ENCODE peak calls at places on chromosome 20, in seven cellular contexts. T, Q, L, K, X, M and V are unnamed samples.

GRCh38 chr20:57291003-57291402 is 24.6 kb upstream of the BMP7 start:
- DNase-seq in L (peak; percentile 66), T (no peak), K (no peak), X (no peak), Q (peak; percentile 37), M (no peak), V (no peak)

GRCh38 chr20:47318596-47319516 is 37.6 kb downstream of the ZMYND8 start:
- DNase-seq in M (no peak), T (peak; percentile 87), L (peak; percentile 58), Q (peak; percentile 86), X (peak; percentile 61), K (no peak), V (peak; percentile 89)

GRCh38 chr20:63964412-63964811 is 5.3 kb downstream of the ZNF512B start:
- DNase-seq in T (no peak), Q (no peak), L (no peak), M (no peak), X (no peak), K (no peak), V (no peak)

GRCh38 chr20:32087117-32087516 is 22.4 kb upstream of the TM9SF4 start:
- DNase-seq in T (no peak), Q (no peak), X (no peak), M (no peak), K (no peak), L (no peak), V (no peak)

GRCh38 chr20:45019764-45020126 is 53.4 kb downstream of the STK4 start:
- DNase-seq in T (no peak), Q (no peak), X (no peak), L (no peak), K (no peak), M (no peak), V (no peak)

GRCh38 chr20:38889792-38890496 is 36.3 kb upstream of the FAM83D start:
- DNase-seq in M (no peak), Q (no peak), T (no peak), K (no peak), L (no peak), X (no peak), V (no peak)

GRCh38 chr20:38272398-38272797 is 11.9 kb upstream of the KIAA1755 start:
- DNase-seq in Q (peak; percentile 50), M (no peak), K (no peak), X (no peak), L (no peak), T (peak; percentile 78), V (peak; percentile 23)

GRCh38 chr20:39398656-39399055 is 436.5 kb downstream of the DHX35 start:
- DNase-seq in L (peak; percentile 13), M (no peak), T (no peak), K (no peak), X (no peak), Q (no peak), V (no peak)

GRCh38 chr20:23826541-23827018 is at the start of gene CST2:
- DNase-seq in T (peak; percentile 4), Q (no peak), X (no peak), K (no peak), L (no peak), M (no peak), V (no peak)

GRCh38 chr20:3797592-3798404 is 1.7 kb downstream of the CDC25B start:
- DNase-seq in T (no peak), L (no peak), M (peak; percentile 29), X (no peak), K (no peak), Q (peak; percentile 62), V (peak; percentile 58)

GRCh38 chr20:9021699-9022098 is 47.2 kb upstream of the PLCB4 start:
- DNase-seq in Q (no peak), K (no peak), M (no peak), L (no peak), T (no peak), X (no peak), V (no peak)

GRCh38 chr20:4896119-4896700 is 105.1 kb downstream of the SLC23A2 start:
- DNase-seq in T (no peak), X (no peak), L (no peak), Q (no peak), M (no peak), K (no peak), V (no peak)

GRCh38 chr20:50267041-50267865 is 76.6 kb downstream of the CEBPB start:
- DNase-seq in T (peak; percentile 88), K (no peak), X (no peak), Q (peak; percentile 78), L (peak; percentile 58), M (no peak), V (peak; percentile 92)

GRCh38 chr20:50196248-50196647 is 5.6 kb downstream of the CEBPB start:
- DNase-seq in K (no peak), L (no peak), X (no peak), Q (no peak), T (no peak), M (no peak), V (no peak)

GRCh38 chr20:58177799-58178198 is 50.7 kb downstream of the ANKRD60 start:
- DNase-seq in T (peak; percentile 9), L (no peak), X (no peak), Q (no peak), K (no peak), M (no peak), V (no peak)

GRCh38 chr20:47677314-47678129 is 107.8 kb downstream of the SULF2 start:
- DNase-seq in X (no peak), Q (peak; percentile 93), L (peak; percentile 85), K (peak; percentile 40), M (no peak), T (peak; percentile 50), V (no peak)

GRCh38 chr20:3378138-3378537 is 29.3 kb downstream of the DNAAF9 start:
- DNase-seq in T (no peak), X (no peak), M (no peak), Q (no peak), L (no peak), K (no peak), V (no peak)

GRCh38 chr20:50975701-50976330 is 17.2 kb downstream of the MOCS3 start:
- DNase-seq in T (no peak), Q (no peak), L (no peak), M (no peak), K (no peak), X (no peak), V (no peak)

GRCh38 chr20:3727333-3728035 is 5.0 kb upstream of the HSPA12B start:
- DNase-seq in X (no peak), Q (no peak), T (peak; percentile 85), K (no peak), M (no peak), L (no peak), V (no peak)

GRCh38 chr20:23340524-23340923 is 10.1 kb upstream of the NXT1 start:
- DNase-seq in K (peak; percentile 54), Q (peak; percentile 79), T (peak; percentile 76), L (peak; percentile 74), X (no peak), M (no peak), V (no peak)

GRCh38 chr20:54197621-54198604 is 10.0 kb upstream of the PFDN4 start:
- DNase-seq in Q (peak; percentile 78), K (no peak), M (no peak), T (peak; percentile 85), L (no peak), X (no peak), V (no peak)

GRCh38 chr20:20561172-20561571 is 151.3 kb downstream of the RALGAPA2 start:
- DNase-seq in L (no peak), Q (no peak), X (no peak), K (no peak), T (no peak), M (no peak), V (no peak)

GRCh38 chr20:21411725-21412124 is 14.4 kb upstream of the NKX2-4 start:
- DNase-seq in T (no peak), M (no peak), Q (no peak), L (no peak), X (no peak), K (no peak), V (no peak)

GRCh38 chr20:50911030-50911429 is 20.2 kb downstream of the ADNP start:
- DNase-seq in M (no peak), L (no peak), K (no peak), X (no peak), T (peak; percentile 90), Q (no peak), V (no peak)

GRCh38 chr20:61311656-61312387 is 59.8 kb downstream of the CDH4 start:
- DNase-seq in Q (no peak), T (no peak), M (no peak), L (no peak), K (no peak), X (no peak), V (no peak)

GRCh38 chr20:16664031-16664430 is 65.8 kb upstream of the SNRPB2 start:
- DNase-seq in Q (no peak), X (no peak), K (no peak), M (no peak), T (no peak), L (no peak), V (no peak)